ENCODE peak calls at places on chromosomes 4 and X, in four cellular contexts. I is sigmoid colon, U is endothelial cell of umbilical vein, D is IMR-90. Q is an unnamed sample.

GRCh38 chrX:154317391-154318000 is 21.9 kb downstream of the TKTL1 start:
- DNase-seq in D (peak; percentile 8), U (peak; percentile 14), I (no peak), Q (no peak)

GRCh38 chr4:185437809-185438208 is 12.0 kb upstream of the UFSP2 start:
- DNase-seq in D (no peak), U (no peak), I (no peak), Q (no peak)

GRCh38 chr4:61202100-61202637 is 2.0 kb downstream of the ADGRL3 start:
- DNase-seq in U (no peak), I (peak; percentile 57), D (no peak), Q (no peak)

GRCh38 chrX:11533211-11533651 is 132.5 kb downstream of the ARHGAP6 start:
- DNase-seq in I (no peak), D (peak; percentile 89), U (peak; percentile 67), Q (no peak)

GRCh38 chr4:44632733-44633132 is 18.7 kb downstream of the YIPF7 start:
- DNase-seq in I (no peak), U (no peak), D (no peak), Q (no peak)

GRCh38 chr4:186105721-186106335 is 1.3 kb downstream of the FAM149A start:
- DNase-seq in U (no peak), D (no peak), I (no peak), Q (no peak)

GRCh38 chr4:47705326-47705981 is 132.4 kb downstream of the CORIN start:
- DNase-seq in U (no peak), D (peak; percentile 55), I (no peak), Q (no peak)

GRCh38 chr4:152735302-152735917 is 44.1 kb downstream of the TIGD4 start:
- DNase-seq in U (peak; percentile 41), I (no peak), D (peak; percentile 11), Q (no peak)

GRCh38 chr4:137510866-137511265 is 21.4 kb downstream of the PCDH18 start:
- DNase-seq in U (peak; percentile 73), D (peak; percentile 96), I (no peak), Q (no peak)

DNA sequence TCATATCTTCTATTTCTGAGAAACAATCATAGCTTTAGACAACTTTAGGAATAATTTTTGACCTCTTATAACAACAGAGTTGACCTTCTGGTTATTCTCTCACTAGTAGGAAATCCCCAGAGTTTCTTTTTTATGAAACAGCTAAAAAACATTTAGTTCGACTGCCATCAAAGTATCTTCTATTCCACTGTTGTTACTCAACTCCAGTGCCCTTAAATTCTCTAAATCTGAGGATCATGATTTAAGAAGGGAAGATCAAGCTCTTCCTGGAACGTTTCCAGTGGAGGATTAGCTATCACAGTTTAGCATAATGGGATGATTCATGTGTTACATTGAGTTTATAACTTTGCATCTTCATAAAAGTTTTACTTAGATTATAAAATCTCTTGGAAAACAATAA is 134.9 kb upstream of the VEGFC start:
- DNase-seq in D (peak; percentile 94), I (no peak), U (peak; percentile 24), Q (no peak)
- TF ChIP-seq POLR2A in D (no peak), I (no peak), U (no peak), Q (no peak)

GRCh38 chr4:173237722-173238121 is 69.1 kb downstream of the GALNT7 start:
- DNase-seq in U (no peak), D (no peak), I (no peak), Q (no peak)

GRCh38 chr4:173242466-173243250 is 74.0 kb downstream of the GALNT7 start:
- DNase-seq in I (no peak), U (no peak), D (no peak), Q (no peak)

GRCh38 chr4:173243321-173243720 is 74.7 kb downstream of the GALNT7 start:
- DNase-seq in D (peak; percentile 88), I (no peak), U (no peak), Q (no peak)

GRCh38 chr4:173243917-173244658 is 75.5 kb downstream of the GALNT7 start:
- DNase-seq in D (no peak), U (no peak), I (no peak), Q (no peak)

GRCh38 chr4:173240696-173241095 is 72.1 kb downstream of the GALNT7 start:
- DNase-seq in D (no peak), U (no peak), I (no peak), Q (no peak)
- H3K4me1 ChIP-seq in D (peaks cover 2% of the 10 kb centered on the region), U (no peaks in the 10 kb centered on the region), I (peaks cover 20% of the 10 kb centered on the region), Q (no peaks in the 10 kb centered on the region)

GRCh38 chrX:135518161-135518560 is 2.3 kb upstream of the INTS6L start:
- DNase-seq in I (no peak), U (no peak), D (no peak), Q (no peak)

GRCh38 chrX:135513140-135513535 is 7.3 kb upstream of the INTS6L start:
- DNase-seq in D (no peak), I (no peak), U (peak; percentile 1), Q (no peak)

GRCh38 chrX:135520022-135520552 is 373 bp upstream of the INTS6L start:
- DNase-seq in U (no peak), D (peak; percentile 60), I (no peak), Q (no peak)

GRCh38 chrX:135512508-135513139 is 7.8 kb upstream of the INTS6L start:
- DNase-seq in D (no peak), U (no peak), I (no peak), Q (no peak)

GRCh38 chrX:135516376-135516775 is 4.1 kb upstream of the INTS6L start:
- DNase-seq in U (no peak), I (no peak), D (no peak), Q (no peak)
- TF ChIP-seq CTCF in U (no peak), I (no peak), D (no peak), Q (no peak)

GRCh38 chr4:165378763-165379631 is at the start of gene CPE:
- DNase-seq in D (peak; percentile 44), I (peak; percentile 82), U (peak; percentile 80), Q (peak; percentile 84)
- TF ChIP-seq POLR2A in D (no peak), I (peak; percentile 27), U (no peak), Q (peak; percentile 85)

Q was measured in right lobe of liver.